ENCODE peak calls at places on chromosomes 3 and 15, in eight cellular contexts. One of them, this sample, is unnamed.

GRCh38 chr15:41828747-41829270 is 917 bp downstream of the JMJD7 start:
- DNase-seq in CD8-positive, alpha-beta T cell: no peak
- DNase-seq in cardiac fibroblast: peak
- DNase-seq in CD4-positive, alpha-beta memory T cell: no peak
- DNase-seq in colonic mucosa: no peak
- DNase-seq in heart right ventricle: no peak
- DNase-seq in AG04450: no peak
- DNase-seq in astrocyte of the spinal cord: peak
- DNase-seq in this sample: no peak

GRCh38 chr15:43285609-43286037 is 18.9 kb upstream of the TGM5 start:
- DNase-seq in CD8-positive, alpha-beta T cell: peak
- DNase-seq in cardiac fibroblast: peak
- DNase-seq in CD4-positive, alpha-beta memory T cell: peak
- DNase-seq in colonic mucosa: peak
- DNase-seq in heart right ventricle: no peak
- DNase-seq in AG04450: peak
- DNase-seq in astrocyte of the spinal cord: peak
- DNase-seq in this sample: no peak

GRCh38 chr15:33621156-33621555 is 310.4 kb downstream of the RYR3 start:
- DNase-seq in CD8-positive, alpha-beta T cell: no peak
- DNase-seq in cardiac fibroblast: peak
- DNase-seq in CD4-positive, alpha-beta memory T cell: no peak
- DNase-seq in colonic mucosa: no peak
- DNase-seq in heart right ventricle: no peak
- DNase-seq in AG04450: no peak
- DNase-seq in astrocyte of the spinal cord: no peak
- DNase-seq in this sample: no peak

GRCh38 chr3:52892625-52893311 is 4.6 kb downstream of the STIMATE start:
- DNase-seq in CD8-positive, alpha-beta T cell: no peak
- DNase-seq in cardiac fibroblast: peak
- DNase-seq in CD4-positive, alpha-beta memory T cell: peak
- DNase-seq in colonic mucosa: no peak
- DNase-seq in heart right ventricle: no peak
- DNase-seq in AG04450: no peak
- DNase-seq in astrocyte of the spinal cord: no peak
- DNase-seq in this sample: no peak

GRCh38 chr15:66593219-66593780 is 27.5 kb upstream of the LCTL start:
- DNase-seq in CD8-positive, alpha-beta T cell: no peak
- DNase-seq in cardiac fibroblast: no peak
- DNase-seq in CD4-positive, alpha-beta memory T cell: no peak
- DNase-seq in colonic mucosa: no peak
- DNase-seq in heart right ventricle: no peak
- DNase-seq in AG04450: no peak
- DNase-seq in astrocyte of the spinal cord: no peak
- DNase-seq in this sample: no peak

GRCh38 chr15:63565784-63566183 is 31.4 kb upstream of the FBXL22 start:
- DNase-seq in CD8-positive, alpha-beta T cell: no peak
- DNase-seq in cardiac fibroblast: no peak
- DNase-seq in CD4-positive, alpha-beta memory T cell: no peak
- DNase-seq in colonic mucosa: no peak
- DNase-seq in heart right ventricle: no peak
- DNase-seq in AG04450: no peak
- DNase-seq in astrocyte of the spinal cord: no peak
- DNase-seq in this sample: no peak

GRCh38 chr3:196096382-196096953 is 14.6 kb upstream of the TFRC start:
- DNase-seq in CD8-positive, alpha-beta T cell: no peak
- DNase-seq in cardiac fibroblast: no peak
- DNase-seq in CD4-positive, alpha-beta memory T cell: no peak
- DNase-seq in colonic mucosa: peak
- DNase-seq in heart right ventricle: peak
- DNase-seq in AG04450: no peak
- DNase-seq in astrocyte of the spinal cord: peak
- DNase-seq in this sample: no peak

GRCh38 chr3:39427506-39427905 is 21.0 kb downstream of the RPSA start:
- DNase-seq in CD8-positive, alpha-beta T cell: no peak
- DNase-seq in cardiac fibroblast: no peak
- DNase-seq in CD4-positive, alpha-beta memory T cell: no peak
- DNase-seq in colonic mucosa: no peak
- DNase-seq in heart right ventricle: no peak
- DNase-seq in AG04450: no peak
- DNase-seq in astrocyte of the spinal cord: no peak
- DNase-seq in this sample: no peak

GRCh38 chr3:119637679-119638525 is 22.5 kb downstream of the POPDC2 start:
- DNase-seq in CD8-positive, alpha-beta T cell: no peak
- DNase-seq in cardiac fibroblast: peak
- DNase-seq in CD4-positive, alpha-beta memory T cell: no peak
- DNase-seq in colonic mucosa: no peak
- DNase-seq in heart right ventricle: no peak
- DNase-seq in AG04450: peak
- DNase-seq in astrocyte of the spinal cord: peak
- DNase-seq in this sample: no peak

GRCh38 chr3:123158330-123158729 is 43.4 kb upstream of the SEC22A start:
- DNase-seq in CD8-positive, alpha-beta T cell: no peak
- DNase-seq in cardiac fibroblast: no peak
- DNase-seq in CD4-positive, alpha-beta memory T cell: no peak
- DNase-seq in colonic mucosa: peak
- DNase-seq in heart right ventricle: no peak
- DNase-seq in AG04450: no peak
- DNase-seq in astrocyte of the spinal cord: no peak
- DNase-seq in this sample: no peak

GRCh38 chr15:48366574-48367312 is 35.5 kb downstream of the DUT start:
- DNase-seq in CD8-positive, alpha-beta T cell: no peak
- DNase-seq in cardiac fibroblast: peak
- DNase-seq in CD4-positive, alpha-beta memory T cell: no peak
- DNase-seq in colonic mucosa: no peak
- DNase-seq in heart right ventricle: no peak
- DNase-seq in AG04450: no peak
- DNase-seq in astrocyte of the spinal cord: no peak
- DNase-seq in this sample: no peak

GRCh38 chr3:15428539-15428938 is 1.1 kb downstream of the EAF1 start:
- DNase-seq in CD8-positive, alpha-beta T cell: no peak
- DNase-seq in cardiac fibroblast: peak
- DNase-seq in CD4-positive, alpha-beta memory T cell: peak
- DNase-seq in colonic mucosa: no peak
- DNase-seq in heart right ventricle: no peak
- DNase-seq in AG04450: no peak
- DNase-seq in astrocyte of the spinal cord: peak
- DNase-seq in this sample: no peak

GRCh38 chr15:40059821-40060220 is 20.8 kb upstream of the SRP14 start:
- DNase-seq in CD8-positive, alpha-beta T cell: no peak
- DNase-seq in cardiac fibroblast: no peak
- DNase-seq in CD4-positive, alpha-beta memory T cell: no peak
- DNase-seq in colonic mucosa: no peak
- DNase-seq in heart right ventricle: no peak
- DNase-seq in AG04450: no peak
- DNase-seq in astrocyte of the spinal cord: no peak
- DNase-seq in this sample: no peak

GRCh38 chr3:52771334-52771681 is 568 bp upstream of the NEK4 start:
- DNase-seq in CD8-positive, alpha-beta T cell: no peak
- DNase-seq in cardiac fibroblast: no peak
- DNase-seq in CD4-positive, alpha-beta memory T cell: no peak
- DNase-seq in colonic mucosa: no peak
- DNase-seq in heart right ventricle: no peak
- DNase-seq in AG04450: no peak
- DNase-seq in astrocyte of the spinal cord: no peak
- DNase-seq in this sample: no peak

GRCh38 chr3:1087066-1087555 is 5.7 kb upstream of the CNTN6 start:
- DNase-seq in CD8-positive, alpha-beta T cell: no peak
- DNase-seq in cardiac fibroblast: peak
- DNase-seq in CD4-positive, alpha-beta memory T cell: no peak
- DNase-seq in colonic mucosa: no peak
- DNase-seq in heart right ventricle: no peak
- DNase-seq in AG04450: no peak
- DNase-seq in astrocyte of the spinal cord: peak
- DNase-seq in this sample: peak

DNA sequence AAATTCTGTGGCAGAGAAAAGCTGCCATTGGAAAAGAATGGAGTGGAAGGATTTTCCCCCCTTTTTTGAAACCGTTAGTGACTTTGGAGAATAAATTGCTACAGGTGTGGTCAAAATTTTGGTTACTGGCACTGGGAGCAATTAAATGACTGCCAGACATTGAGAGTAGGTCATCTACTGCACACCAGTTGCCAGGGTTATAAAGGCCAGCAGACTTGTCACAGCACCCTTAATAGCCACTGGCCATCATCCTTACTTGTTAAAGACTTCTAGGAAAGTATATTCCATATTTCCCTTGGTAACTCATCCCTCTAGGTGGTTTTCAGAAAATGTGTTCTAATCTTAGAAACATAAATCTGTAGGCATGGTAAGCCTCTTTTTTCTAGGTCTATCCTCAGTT is 8.0 kb downstream of the PIK3CA start:
- DNase-seq in CD8-positive, alpha-beta T cell: no peak
- DNase-seq in cardiac fibroblast: no peak
- DNase-seq in CD4-positive, alpha-beta memory T cell: no peak
- DNase-seq in colonic mucosa: no peak
- DNase-seq in heart right ventricle: no peak
- DNase-seq in AG04450: no peak
- DNase-seq in astrocyte of the spinal cord: no peak
- DNase-seq in this sample: no peak
- H3K4me3 ChIP-seq in CD8-positive, alpha-beta T cell: no peak
- H3K4me3 ChIP-seq in cardiac fibroblast: no peak
- H3K4me3 ChIP-seq in CD4-positive, alpha-beta memory T cell: no peak
- H3K4me3 ChIP-seq in colonic mucosa: no peak
- H3K4me3 ChIP-seq in heart right ventricle: no peak
- H3K4me3 ChIP-seq in AG04450: no peak
- H3K4me3 ChIP-seq in astrocyte of the spinal cord: no peak
- H3K4me3 ChIP-seq in this sample: no peak

DNA sequence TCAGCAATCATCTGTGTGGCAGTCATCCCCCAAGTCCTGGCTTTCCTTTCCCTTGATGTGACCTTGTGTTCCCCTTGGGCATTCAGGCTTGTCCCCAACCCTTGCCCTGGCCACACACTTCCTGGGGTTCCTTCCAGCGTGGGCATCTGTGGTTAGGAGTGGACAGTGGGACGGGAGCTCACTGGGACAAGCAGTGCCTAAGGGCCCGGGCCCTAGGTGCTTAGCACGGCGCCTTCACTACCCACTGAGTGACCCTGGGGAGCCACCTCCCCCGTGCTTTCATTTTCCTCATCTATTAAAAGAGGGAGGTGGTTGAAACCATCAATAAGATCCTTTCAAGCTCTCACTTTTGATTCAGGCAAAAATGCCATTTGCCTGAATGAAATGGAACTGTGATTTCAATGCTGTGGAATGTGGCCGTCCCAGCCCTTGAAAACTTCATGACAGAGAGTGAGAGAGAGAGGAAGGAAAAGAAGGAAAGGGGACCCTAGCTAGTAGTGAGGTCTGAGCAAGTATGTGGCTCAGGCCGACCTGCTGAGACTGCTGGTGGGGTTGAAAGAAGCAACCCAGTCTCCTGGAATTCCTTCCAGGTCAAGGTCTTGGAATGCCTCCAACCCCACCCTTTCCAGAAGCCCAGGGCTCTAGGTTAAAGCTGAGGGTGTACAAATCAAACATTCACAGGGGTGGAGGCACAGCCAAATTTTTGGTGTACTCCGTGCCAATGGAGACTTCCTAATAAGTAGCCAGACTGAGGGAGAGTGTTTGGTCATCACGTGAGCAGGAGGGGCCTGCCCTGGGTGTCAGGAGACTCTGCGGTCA is 302.9 kb downstream of the TLE3 start:
- DNase-seq in CD8-positive, alpha-beta T cell: peak
- DNase-seq in cardiac fibroblast: peak
- DNase-seq in CD4-positive, alpha-beta memory T cell: no peak
- DNase-seq in colonic mucosa: no peak
- DNase-seq in heart right ventricle: no peak
- DNase-seq in AG04450: no peak
- DNase-seq in astrocyte of the spinal cord: peak
- DNase-seq in this sample: peak
- H3K4me3 ChIP-seq in CD8-positive, alpha-beta T cell: no peak
- H3K4me3 ChIP-seq in cardiac fibroblast: no peak
- H3K4me3 ChIP-seq in CD4-positive, alpha-beta memory T cell: no peak
- H3K4me3 ChIP-seq in colonic mucosa: no peak
- H3K4me3 ChIP-seq in heart right ventricle: no peak
- H3K4me3 ChIP-seq in AG04450: no peak
- H3K4me3 ChIP-seq in astrocyte of the spinal cord: no peak
- H3K4me3 ChIP-seq in this sample: no peak

GRCh38 chr15:83653288-83653638 is 660 bp upstream of the ADAMTSL3 start:
- DNase-seq in CD8-positive, alpha-beta T cell: no peak
- DNase-seq in cardiac fibroblast: no peak
- DNase-seq in CD4-positive, alpha-beta memory T cell: no peak
- DNase-seq in colonic mucosa: no peak
- DNase-seq in heart right ventricle: no peak
- DNase-seq in AG04450: no peak
- DNase-seq in astrocyte of the spinal cord: no peak
- DNase-seq in this sample: no peak

GRCh38 chr15:83655237-83655616 is 1.3 kb downstream of the ADAMTSL3 start:
- DNase-seq in CD8-positive, alpha-beta T cell: no peak
- DNase-seq in cardiac fibroblast: no peak
- DNase-seq in CD4-positive, alpha-beta memory T cell: no peak
- DNase-seq in colonic mucosa: no peak
- DNase-seq in heart right ventricle: no peak
- DNase-seq in AG04450: no peak
- DNase-seq in astrocyte of the spinal cord: no peak
- DNase-seq in this sample: no peak

GRCh38 chr15:83656192-83656591 is 2.3 kb downstream of the ADAMTSL3 start:
- DNase-seq in CD8-positive, alpha-beta T cell: no peak
- DNase-seq in cardiac fibroblast: no peak
- DNase-seq in CD4-positive, alpha-beta memory T cell: no peak
- DNase-seq in colonic mucosa: no peak
- DNase-seq in heart right ventricle: no peak
- DNase-seq in AG04450: no peak
- DNase-seq in astrocyte of the spinal cord: no peak
- DNase-seq in this sample: no peak

GRCh38 chr15:83653639-83654378 is at the start of gene ADAMTSL3:
- DNase-seq in CD8-positive, alpha-beta T cell: no peak
- DNase-seq in cardiac fibroblast: peak
- DNase-seq in CD4-positive, alpha-beta memory T cell: no peak
- DNase-seq in colonic mucosa: peak
- DNase-seq in heart right ventricle: peak
- DNase-seq in AG04450: no peak
- DNase-seq in astrocyte of the spinal cord: peak
- DNase-seq in this sample: no peak

GRCh38 chr15:83654379-83655236 is 685 bp downstream of the ADAMTSL3 start:
- DNase-seq in CD8-positive, alpha-beta T cell: no peak
- DNase-seq in cardiac fibroblast: no peak
- DNase-seq in CD4-positive, alpha-beta memory T cell: no peak
- DNase-seq in colonic mucosa: no peak
- DNase-seq in heart right ventricle: peak
- DNase-seq in AG04450: no peak
- DNase-seq in astrocyte of the spinal cord: no peak
- DNase-seq in this sample: no peak
- H3K4me3 ChIP-seq in CD8-positive, alpha-beta T cell: no peak
- H3K4me3 ChIP-seq in cardiac fibroblast: peak
- H3K4me3 ChIP-seq in CD4-positive, alpha-beta memory T cell: no peak
- H3K4me3 ChIP-seq in colonic mucosa: peak
- H3K4me3 ChIP-seq in heart right ventricle: peak
- H3K4me3 ChIP-seq in AG04450: no peak
- H3K4me3 ChIP-seq in astrocyte of the spinal cord: no peak
- H3K4me3 ChIP-seq in this sample: peak

DNA sequence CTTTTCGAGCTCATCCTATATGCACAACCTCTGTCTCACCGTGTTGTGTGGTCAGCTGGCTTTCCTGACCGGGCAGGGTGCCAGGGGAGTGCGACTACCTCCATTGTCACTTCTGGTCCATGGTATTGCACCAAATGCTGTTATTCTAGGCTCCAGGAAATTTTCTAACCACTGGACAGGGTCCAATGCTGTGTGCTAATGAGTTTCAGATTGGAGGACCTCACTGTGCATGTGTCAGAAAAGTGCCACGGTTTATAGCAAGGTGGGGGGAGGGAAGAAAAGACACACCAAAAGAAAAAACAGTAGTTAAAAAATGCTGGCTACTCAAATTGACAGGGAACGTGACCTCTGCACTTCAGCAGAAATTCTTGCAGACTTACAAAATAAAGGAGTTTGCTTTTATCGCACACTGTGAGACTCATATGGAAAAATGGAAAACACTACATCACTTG is 480.1 kb downstream of the FOXP1 start:
- DNase-seq in CD8-positive, alpha-beta T cell: no peak
- DNase-seq in cardiac fibroblast: peak
- DNase-seq in CD4-positive, alpha-beta memory T cell: no peak
- DNase-seq in colonic mucosa: peak
- DNase-seq in heart right ventricle: peak
- DNase-seq in AG04450: no peak
- DNase-seq in astrocyte of the spinal cord: peak
- DNase-seq in this sample: peak
- H3K4me3 ChIP-seq in CD8-positive, alpha-beta T cell: no peak
- H3K4me3 ChIP-seq in cardiac fibroblast: no peak
- H3K4me3 ChIP-seq in CD4-positive, alpha-beta memory T cell: no peak
- H3K4me3 ChIP-seq in colonic mucosa: no peak
- H3K4me3 ChIP-seq in heart right ventricle: no peak
- H3K4me3 ChIP-seq in AG04450: no peak
- H3K4me3 ChIP-seq in astrocyte of the spinal cord: no peak
- H3K4me3 ChIP-seq in this sample: no peak